ENCODE peak calls at places on chromosomes 2 and 18, in nine cellular contexts. U, P, T, Z, X, H, M, C and A are unnamed samples.

GRCh38 chr2:145095641-145096435 is 575.9 kb upstream of the ZEB2 start:
- DNase-seq in M (peak; percentile 61), H (no peak), T (peak; percentile 78), Z (no peak), P (peak; percentile 51), X (no peak), C (no peak), U (peak; percentile 85), A (peak; percentile 67)

GRCh38 chr2:105539331-105539730 is 140.5 kb upstream of the FHL2 start:
- DNase-seq in H (no peak), P (no peak), U (no peak), M (no peak), C (no peak), T (no peak), X (no peak), Z (no peak), A (no peak)

GRCh38 chr2:150204449-150204848 is 283.0 kb downstream of the RND3 start:
- DNase-seq in Z (no peak), X (no peak), M (peak; percentile 89), H (no peak), P (peak; percentile 73), C (no peak), T (peak; percentile 83), U (peak; percentile 54), A (peak; percentile 93)

GRCh38 chr18:3294435-3295080 is 32.6 kb downstream of the MYL12B start:
- DNase-seq in U (no peak), M (peak; percentile 52), Z (no peak), H (no peak), C (no peak), X (no peak), T (no peak), P (no peak), A (no peak)

GRCh38 chr2:120797421-120798289 is 62.0 kb downstream of the GLI2 start:
- DNase-seq in U (no peak), C (no peak), Z (no peak), P (no peak), X (no peak), H (no peak), T (no peak), M (no peak), A (no peak)

GRCh38 chr2:47616506-47616905 is 166.4 kb upstream of the MSH6 start:
- DNase-seq in C (no peak), P (no peak), T (no peak), X (no peak), H (no peak), U (no peak), Z (no peak), M (no peak), A (no peak)

GRCh38 chr2:213316001-213316735 is 31.9 kb downstream of the SPAG16 start:
- DNase-seq in C (no peak), M (peak; percentile 5), U (no peak), T (no peak), P (no peak), Z (no peak), X (no peak), H (no peak), A (no peak)

GRCh38 chr2:158777077-158777476 is 18.0 kb upstream of the DAPL1 start:
- DNase-seq in Z (no peak), T (no peak), M (no peak), C (no peak), U (no peak), X (no peak), P (no peak), H (no peak), A (no peak)

GRCh38 chr2:198347349-198347748 is 543.0 kb downstream of the PLCL1 start:
- DNase-seq in P (no peak), M (no peak), H (no peak), C (no peak), U (no peak), T (no peak), Z (no peak), X (no peak), A (peak; percentile 7)

GRCh38 chr2:112073875-112074274 is 18.8 kb downstream of the TMEM87B start:
- DNase-seq in C (no peak), U (no peak), M (no peak), P (no peak), X (no peak), Z (no peak), H (no peak), T (no peak), A (no peak)

GRCh38 chr2:76391663-76392062 is 680.9 kb upstream of the GCFC2 start:
- DNase-seq in T (no peak), Z (no peak), H (no peak), U (no peak), M (no peak), X (peak; percentile 31), P (no peak), C (no peak), A (no peak)

GRCh38 chr2:27013738-27014137 is 19.0 kb upstream of the TMEM214 start:
- DNase-seq in X (no peak), H (no peak), T (no peak), M (no peak), Z (no peak), P (no peak), U (no peak), C (peak; percentile 10), A (no peak)

GRCh38 chr18:27860701-27861107 is 316.2 kb downstream of the CDH2 start:
- DNase-seq in P (no peak), C (no peak), Z (no peak), X (peak; percentile 45), T (peak; percentile 36), U (no peak), H (no peak), M (peak; percentile 20), A (no peak)

DNA sequence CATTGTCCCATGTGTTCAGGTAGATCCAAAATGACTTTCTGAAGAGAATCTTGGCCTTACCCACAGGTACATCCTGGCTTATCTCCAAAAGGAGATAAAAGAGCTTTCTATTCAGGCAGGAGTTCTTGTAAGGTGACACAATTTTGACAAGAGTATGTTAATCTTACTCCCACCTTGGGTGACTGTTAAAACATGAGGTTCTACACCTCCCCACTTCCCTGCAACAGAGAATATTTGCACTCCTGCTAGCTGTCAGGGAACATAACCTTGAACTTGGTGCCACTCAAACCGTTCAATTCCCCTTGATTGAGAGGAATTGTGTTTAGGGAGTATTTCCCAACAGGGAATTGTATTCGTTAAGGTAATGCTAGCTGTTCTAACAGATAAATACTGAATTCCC is 372.5 kb upstream of the KLHL29 start:
- DNase-seq in M (no peak), H (no peak), C (no peak), X (no peak), U (no peak), T (no peak), Z (no peak), P (no peak), A (no peak)
- TF ChIP-seq CTCF in M (no peak), H (no peak), C (no peak), X (no peak), U (no peak), T (no peak), Z (no peak), P (no peak), A (no peak)

GRCh38 chr2:54665436-54665856 is 58.0 kb upstream of the EML6 start:
- DNase-seq in T (peak; percentile 93), Z (peak; percentile 53), P (no peak), C (no peak), X (no peak), U (no peak), M (peak; percentile 76), H (no peak), A (no peak)

GRCh38 chr2:54667726-54668650 is 55.5 kb upstream of the EML6 start:
- DNase-seq in U (no peak), H (no peak), P (no peak), Z (no peak), M (no peak), T (no peak), X (no peak), C (no peak), A (no peak)

GRCh38 chr2:54664238-54664786 is 59.1 kb upstream of the EML6 start:
- DNase-seq in Z (no peak), M (no peak), X (no peak), T (no peak), P (no peak), U (no peak), H (no peak), C (no peak), A (no peak)

GRCh38 chr2:54666741-54667639 is 56.5 kb upstream of the EML6 start:
- DNase-seq in T (peak; percentile 82), X (peak; percentile 54), H (peak; percentile 86), Z (no peak), U (no peak), C (no peak), M (peak; percentile 75), P (no peak), A (no peak)

DNA sequence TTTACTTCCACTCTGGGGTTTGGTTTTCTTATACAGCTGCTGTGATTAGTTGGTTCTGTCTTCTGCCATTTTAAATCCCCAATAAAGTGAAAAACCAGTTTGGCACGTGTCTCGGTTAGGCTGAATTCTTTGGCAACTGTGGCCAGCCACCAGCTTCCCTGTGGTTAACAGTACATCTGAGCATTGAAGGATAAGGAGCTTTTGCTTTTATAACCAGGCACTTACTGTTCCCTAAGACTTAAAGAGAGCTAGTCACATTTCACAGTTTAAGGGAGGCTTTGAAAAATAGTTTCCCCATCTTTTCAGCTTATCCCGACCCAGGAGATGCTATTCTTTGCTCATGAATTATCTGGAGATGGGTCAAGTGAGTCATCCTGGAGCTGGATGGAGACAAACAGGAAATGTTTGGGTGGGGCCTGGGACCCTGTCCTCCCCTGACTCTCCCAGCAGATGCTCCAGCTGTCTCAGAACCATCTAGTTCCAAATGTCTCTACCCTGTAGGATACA is 57.3 kb upstream of the EML6 start:
- DNase-seq in P (no peak), H (no peak), X (peak; percentile 64), T (peak; percentile 98), U (peak; percentile 75), C (no peak), M (peak; percentile 68), Z (peak; percentile 52), A (peak; percentile 49)
- H3K4me3 ChIP-seq in P (no peak overlapping the region), H (no peak overlapping the region), X (no peak overlapping the region), T (peak overlapping the region; percentile 4), U (no peak overlapping the region), C (no peak overlapping the region), M (no peak overlapping the region), Z (no peak overlapping the region), A (no peak overlapping the region)

DNA sequence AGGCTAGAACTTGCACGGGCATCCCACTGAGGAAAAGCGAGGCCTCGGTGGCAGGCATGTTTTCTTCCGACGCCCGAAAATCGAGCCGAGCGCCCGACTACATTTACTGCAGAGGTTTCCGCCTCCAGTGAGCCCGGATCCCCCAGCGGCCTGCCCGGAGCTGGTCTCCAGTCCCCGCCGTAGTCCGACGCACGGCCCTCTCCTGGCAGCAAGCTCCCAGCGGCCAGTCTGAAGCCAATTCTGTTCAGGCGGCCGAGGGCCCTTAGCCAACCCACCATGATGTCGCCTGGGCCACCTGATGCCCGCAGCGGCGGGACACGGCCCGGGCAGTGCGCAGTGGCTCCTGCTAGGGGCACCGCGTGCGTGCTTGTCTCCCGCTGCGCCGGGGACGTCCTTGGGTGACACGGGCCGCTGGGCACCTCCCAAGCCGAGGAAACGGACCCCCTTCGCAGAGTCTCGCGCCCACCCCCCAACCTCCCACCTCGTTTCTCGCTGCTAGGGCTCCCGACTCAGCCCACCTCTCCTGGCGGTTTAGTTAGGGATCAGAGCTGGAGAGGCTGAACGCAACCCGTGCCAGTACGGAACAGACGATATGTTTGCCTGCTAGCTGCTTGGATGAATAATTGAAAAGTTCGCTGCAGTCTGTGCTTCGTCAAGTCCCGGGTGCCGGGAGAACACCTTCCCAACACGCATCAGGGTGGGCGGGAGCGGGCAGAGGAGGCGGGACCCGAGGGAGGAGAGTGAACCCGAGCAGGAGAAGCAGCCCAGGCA is 5.3 kb downstream of the ONECUT2 start:
- DNase-seq in H (peak; percentile 65), X (no peak), C (peak; percentile 73), P (no peak), M (no peak), Z (no peak), T (no peak), U (no peak), A (no peak)
- TF ChIP-seq CTCF in H (no peak), X (no peak), C (no peak), P (no peak), M (no peak), Z (no peak), T (no peak), U (no peak), A (no peak)

GRCh38 chr18:48943333-48943732 is 7.4 kb downstream of the SMAD7 start:
- DNase-seq in X (no peak), H (no peak), Z (no peak), C (no peak), M (no peak), P (no peak), T (no peak), U (no peak), A (no peak)
- H3K4me3 ChIP-seq in X (peak overlapping the region; percentile 92), H (no peak overlapping the region), Z (no peak overlapping the region), C (peak overlapping the region; percentile 47), M (no peak overlapping the region), P (peak overlapping the region; percentile 10), T (no peak overlapping the region), U (peak overlapping the region; percentile 3), A (peak overlapping the region; percentile 27)